ENCODE peak calls at places on chromosomes 3 and 15, in seven cellular contexts. U is AG08395; N is thoracic aorta; W is activated CD8-positive, alpha-beta memory T cell treated with anti-CD3 and anti-CD28 coated beads for 48 hours; L is CD4-positive, alpha-beta T cell; M is cardiac fibroblast; X is NCI-H82. Y is an unnamed sample.

GRCh38 chr15:94234300-94234699 is 2.9 kb downstream of the MCTP2 start:
- DNase-seq in U (no peak), N (no peak), W (no peak), L (no peak), M (no peak), X (no peak), Y (no peak)

GRCh38 chr15:57149196-57149595 is 227.1 kb upstream of the CGNL1 start:
- DNase-seq in U (no peak), N (no peak), W (no peak), L (no peak), M (peak), X (no peak), Y (no peak)

GRCh38 chr3:173789530-173789929 is 392.0 kb downstream of the NLGN1 start:
- DNase-seq in U (peak), N (no peak), W (no peak), L (no peak), M (peak), X (no peak), Y (no peak)

GRCh38 chr3:81581966-81582599 is 179.4 kb downstream of the GBE1 start:
- DNase-seq in U (peak), N (no peak), W (no peak), L (no peak), M (peak), X (peak), Y (peak)

GRCh38 chr3:23959147-23959900 is 14.2 kb downstream of the NR1D2 start:
- DNase-seq in U (peak), N (no peak), W (no peak), L (no peak), M (peak), X (no peak), Y (no peak)

GRCh38 chr3:97885931-97886824 is 64.4 kb downstream of the CRYBG3 start:
- DNase-seq in U (no peak), N (no peak), W (no peak), L (no peak), M (no peak), X (no peak), Y (no peak)

GRCh38 chr3:14488286-14489036 is 51.7 kb downstream of the GRIP2 start:
- DNase-seq in U (no peak), N (no peak), W (no peak), L (no peak), M (peak), X (no peak), Y (no peak)

GRCh38 chr3:133837487-133838295 is 32.1 kb downstream of the SRPRB start:
- DNase-seq in U (no peak), N (no peak), W (no peak), L (no peak), M (no peak), X (no peak), Y (no peak)

GRCh38 chr3:98612587-98612986 is 19.2 kb upstream of the CPOX start:
- DNase-seq in U (no peak), N (no peak), W (no peak), L (no peak), M (peak), X (peak), Y (peak)

Y was measured in H1.